ENCODE peak calls at places on chromosomes 16 and 17, in eight cellular contexts. O is HFFc6, Y is heart left ventricle, R is left ventricle myocardium inferior, Z is cardiac fibroblast, M is MCF 10A, H is cardiac muscle cell, T is endothelial cell. C is an unnamed sample.

GRCh38 chr16:52498640-52499039 is 48.3 kb downstream of the TOX3 start:
- DNase-seq in O (no peak), Y (no peak), R (no peak), Z (no peak), M (no peak), H (no peak), T (peak), C (no peak)

GRCh38 chr16:30570621-30571443 is 682 bp downstream of the ZNF688 start:
- DNase-seq in O (peak), Y (no peak), R (no peak), Z (peak), M (no peak), H (peak), T (peak), C (peak)

GRCh38 chr16:81680444-81681263 is 98.4 kb upstream of the PLCG2 start:
- DNase-seq in O (no peak), Y (no peak), R (no peak), Z (no peak), M (no peak), H (no peak), T (no peak), C (no peak)

GRCh38 chr16:53952215-53953208 is 248.6 kb downstream of the FTO start:
- DNase-seq in O (no peak), Y (no peak), R (no peak), Z (peak), M (peak), H (no peak), T (no peak), C (peak)

GRCh38 chr17:43772877-43773648 is 5.7 kb downstream of the DUSP3 start:
- DNase-seq in O (no peak), Y (peak), R (no peak), Z (no peak), M (no peak), H (no peak), T (no peak), C (no peak)

GRCh38 chr17:75832164-75832651 is 12.0 kb downstream of the UNC13D start:
- DNase-seq in O (peak), Y (no peak), R (no peak), Z (peak), M (peak), H (no peak), T (no peak), C (peak)

GRCh38 chr17:4598776-4599504 is 14.6 kb downstream of the SMTNL2 start:
- DNase-seq in O (no peak), Y (no peak), R (peak), Z (no peak), M (no peak), H (peak), T (no peak), C (no peak)

GRCh38 chr17:48819466-48819865 is 2.4 kb upstream of the TTLL6 start:
- DNase-seq in O (no peak), Y (no peak), R (no peak), Z (no peak), M (no peak), H (no peak), T (no peak), C (no peak)

GRCh38 chr17:77434136-77435114 is 293.7 kb downstream of the SEC14L1 start:
- DNase-seq in O (no peak), Y (no peak), R (no peak), Z (no peak), M (no peak), H (no peak), T (no peak), C (no peak)

GRCh38 chr16:63981639-63982038 is 1140.2 kb downstream of the CDH11 start:
- DNase-seq in O (no peak), Y (no peak), R (no peak), Z (no peak), M (no peak), H (no peak), T (no peak), C (no peak)

GRCh38 chr16:75997606-75998005 is 271.3 kb upstream of the CPHXL start:
- DNase-seq in O (no peak), Y (no peak), R (no peak), Z (no peak), M (peak), H (no peak), T (no peak), C (no peak)

GRCh38 chr17:64718058-64718457 is 56.0 kb upstream of the SMURF2 start:
- DNase-seq in O (no peak), Y (no peak), R (no peak), Z (no peak), M (no peak), H (no peak), T (no peak), C (no peak)

GRCh38 chr17:75712480-75712879 is 8.8 kb upstream of the ITGB4 start:
- DNase-seq in O (no peak), Y (no peak), R (no peak), Z (peak), M (no peak), H (no peak), T (no peak), C (no peak)

GRCh38 chr17:72063262-72063661 is 57.6 kb upstream of the SOX9 start:
- DNase-seq in O (no peak), Y (no peak), R (no peak), Z (no peak), M (no peak), H (no peak), T (no peak), C (no peak)

GRCh38 chr17:14205992-14206461 is 30.6 kb downstream of the CDRT15 start:
- DNase-seq in O (no peak), Y (peak), R (peak), Z (no peak), M (peak), H (no peak), T (no peak), C (no peak)

GRCh38 chr17:73650147-73650546 is 5.9 kb upstream of the SDK2 start:
- DNase-seq in O (no peak), Y (no peak), R (no peak), Z (no peak), M (no peak), H (peak), T (no peak), C (no peak)

GRCh38 chr17:48647103-48647963 is 21.2 kb upstream of the HOXB9 start:
- DNase-seq in O (no peak), Y (no peak), R (no peak), Z (no peak), M (no peak), H (no peak), T (no peak), C (peak)

GRCh38 chr16:15726715-15727114 is 76.7 kb downstream of the NDE1 start:
- DNase-seq in O (no peak), Y (no peak), R (no peak), Z (no peak), M (no peak), H (no peak), T (no peak), C (no peak)

GRCh38 chr16:56281256-56281805 is 90.0 kb downstream of the GNAO1 start:
- DNase-seq in O (no peak), Y (no peak), R (no peak), Z (peak), M (peak), H (no peak), T (peak), C (peak)

GRCh38 chr17:68820476-68820824 is 134.7 kb downstream of the ABCA8 start:
- DNase-seq in O (no peak), Y (no peak), R (no peak), Z (no peak), M (no peak), H (no peak), T (no peak), C (no peak)

GRCh38 chr17:15652960-15653359 is 31.2 kb downstream of the TRIM16 start:
- DNase-seq in O (no peak), Y (no peak), R (no peak), Z (no peak), M (no peak), H (no peak), T (no peak), C (no peak)

GRCh38 chr17:34318474-34318873 is 761 bp upstream of the CCL8 start:
- DNase-seq in O (no peak), Y (no peak), R (no peak), Z (peak), M (no peak), H (no peak), T (no peak), C (no peak)

GRCh38 chr17:67365762-67366192 is 600 bp downstream of the PSMD12 start:
- DNase-seq in O (peak), Y (no peak), R (no peak), Z (peak), M (peak), H (no peak), T (no peak), C (no peak)

GRCh38 chr16:27230562-27230991 is 27.3 kb downstream of the KDM8 start:
- DNase-seq in O (no peak), Y (no peak), R (no peak), Z (no peak), M (no peak), H (peak), T (no peak), C (no peak)

GRCh38 chr16:77805403-77805802 is 17.0 kb downstream of the VAT1L start:
- DNase-seq in O (no peak), Y (peak), R (peak), Z (no peak), M (no peak), H (no peak), T (no peak), C (no peak)

GRCh38 chr16:66668777-66669444 is 27.6 kb downstream of the CMTM4 start:
- DNase-seq in O (peak), Y (no peak), R (no peak), Z (peak), M (no peak), H (no peak), T (no peak), C (no peak)

GRCh38 chr16:88922114-88922825 is 54.7 kb downstream of the CBFA2T3 start:
- DNase-seq in O (no peak), Y (peak), R (peak), Z (peak), M (peak), H (no peak), T (no peak), C (no peak)

GRCh38 chr17:64787255-64787920 is 125.3 kb upstream of the SMURF2 start:
- DNase-seq in O (no peak), Y (no peak), R (no peak), Z (no peak), M (no peak), H (no peak), T (no peak), C (no peak)

GRCh38 chr16:30085247-30085646 is 6.5 kb downstream of the TBX6 start:
- DNase-seq in O (no peak), Y (no peak), R (no peak), Z (no peak), M (no peak), H (no peak), T (no peak), C (no peak)

GRCh38 chr17:51617876-51618455 is 357.6 kb downstream of the UTP18 start:
- DNase-seq in O (no peak), Y (no peak), R (no peak), Z (no peak), M (no peak), H (no peak), T (no peak), C (no peak)

GRCh38 chr16:22924492-22924891 is 110.5 kb downstream of the HS3ST2 start:
- DNase-seq in O (no peak), Y (no peak), R (no peak), Z (no peak), M (peak), H (no peak), T (no peak), C (no peak)

GRCh38 chr16:75385507-75386152 is 47.7 kb downstream of the CFDP1 start:
- DNase-seq in O (peak), Y (peak), R (no peak), Z (peak), M (peak), H (peak), T (no peak), C (peak)

GRCh38 chr17:58960068-58960467 is 146.6 kb downstream of the TRIM37 start:
- DNase-seq in O (peak), Y (no peak), R (no peak), Z (peak), M (peak), H (peak), T (no peak), C (peak)

GRCh38 chr16:57058291-57058861 is 34.0 kb upstream of the CPNE2 start:
- DNase-seq in O (no peak), Y (no peak), R (no peak), Z (no peak), M (no peak), H (no peak), T (no peak), C (no peak)

GRCh38 chr16:87358696-87359095 is 24.9 kb downstream of the FBXO31 start:
- DNase-seq in O (no peak), Y (no peak), R (no peak), Z (no peak), M (no peak), H (no peak), T (no peak), C (no peak)

DNA sequence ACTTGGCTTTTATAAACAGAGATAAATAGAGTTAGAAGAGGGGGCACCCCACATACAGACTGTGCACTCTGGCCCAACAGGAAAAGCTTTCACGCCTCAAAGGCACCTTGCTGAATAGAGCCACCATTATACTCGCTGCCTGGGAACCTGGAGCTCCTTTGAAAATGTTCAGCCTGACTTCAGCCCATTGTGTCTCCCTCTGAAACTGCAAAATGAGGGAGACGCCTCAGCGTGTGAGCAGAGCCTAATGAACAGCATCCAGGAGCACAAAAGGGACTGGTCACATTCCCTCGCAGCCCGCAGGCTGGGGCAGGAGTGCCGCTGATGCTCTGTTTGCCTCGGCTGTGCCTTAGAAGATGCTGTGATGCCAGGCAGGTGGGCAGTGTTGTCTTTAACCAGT is 46.3 kb downstream of the ABCC12 start:
- DNase-seq in O (no peak), Y (no peak), R (no peak), Z (no peak), M (no peak), H (no peak), T (no peak), C (no peak)
- TF ChIP-seq CTCF in O (no peak), Y (no peak), R (no peak), Z (no peak), M (no peak), H (no peak), T (no peak), C (no peak)

GRCh38 chr16:50677351-50677750 is 3.8 kb downstream of the SNX20 start:
- DNase-seq in O (no peak), Y (no peak), R (no peak), Z (no peak), M (no peak), H (no peak), T (no peak), C (no peak)
- TF ChIP-seq CTCF in O (peak), Y (no peak), R (peak), Z (peak), M (peak), H (peak), T (no peak), C (peak)

GRCh38 chr16:2207872-2208271 is 2.6 kb downstream of the MLST8 start:
- DNase-seq in O (no peak), Y (no peak), R (no peak), Z (no peak), M (no peak), H (no peak), T (no peak), C (no peak)
- TF ChIP-seq CTCF in O (no peak), Y (no peak), R (no peak), Z (no peak), M (no peak), H (no peak), T (no peak), C (no peak)

DNA sequence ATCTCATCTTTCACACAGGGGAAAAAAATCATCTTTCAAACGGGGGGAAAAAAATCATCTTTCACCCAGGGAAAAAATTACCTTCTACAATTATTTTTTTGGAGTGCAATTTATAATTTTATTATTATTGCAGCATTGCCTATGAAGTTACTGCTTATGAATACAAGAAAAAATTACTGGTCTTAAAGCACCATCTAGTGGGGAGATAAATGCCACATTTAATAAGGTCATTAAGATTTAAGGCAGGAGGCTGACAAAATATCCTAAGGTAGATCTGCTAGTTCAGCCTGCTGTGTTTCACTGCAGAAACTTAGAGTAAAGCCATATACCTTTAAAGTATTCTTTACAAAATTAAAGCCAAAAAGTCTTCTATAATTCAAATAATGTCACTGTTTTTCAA is 13.7 kb downstream of the SHCBP1 start:
- DNase-seq in O (peak), Y (no peak), R (no peak), Z (peak), M (peak), H (peak), T (no peak), C (no peak)
- TF ChIP-seq CTCF in O (peak), Y (peak), R (peak), Z (peak), M (peak), H (peak), T (no peak), C (peak)

DNA sequence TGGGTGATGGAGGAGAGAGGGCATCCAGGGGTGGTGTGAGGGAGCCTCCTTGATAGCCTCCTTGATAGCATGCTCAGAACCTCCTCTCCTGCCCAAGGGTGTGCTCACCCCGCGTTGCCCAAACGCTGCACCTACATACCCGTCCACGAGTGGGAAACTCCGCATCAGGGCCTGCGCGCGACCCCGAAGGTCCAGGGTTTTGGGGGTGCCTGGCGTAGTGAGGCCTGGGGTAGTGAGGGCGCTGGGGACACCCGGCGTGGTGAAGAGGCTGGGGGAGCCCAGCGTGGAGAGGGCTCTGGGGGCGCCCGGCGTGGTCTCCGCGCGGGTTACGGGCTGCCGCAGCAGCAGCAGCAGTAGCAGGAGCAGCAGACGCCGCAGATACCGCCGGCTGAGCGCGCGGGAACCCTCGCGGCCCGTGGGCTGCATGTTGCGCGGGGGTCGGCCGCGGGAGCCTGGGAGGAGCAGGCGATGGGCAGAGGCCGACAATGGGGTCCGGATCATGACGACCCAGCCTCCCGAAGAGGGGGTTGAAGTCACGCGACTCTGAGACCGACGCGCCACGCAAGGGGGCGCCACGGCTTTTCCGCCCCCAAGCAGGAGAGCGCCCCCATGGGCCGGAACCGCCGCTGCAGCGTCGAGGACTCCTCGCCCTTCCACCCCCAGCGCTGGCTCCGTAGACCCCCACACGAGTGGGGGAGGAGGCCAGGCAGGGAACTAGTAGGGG is at the start of gene DPEP3:
- DNase-seq in O (no peak), Y (no peak), R (no peak), Z (no peak), M (no peak), H (no peak), T (no peak), C (no peak)
- TF ChIP-seq CTCF in O (peak), Y (no peak), R (no peak), Z (peak), M (no peak), H (peak), T (no peak), C (peak)

GRCh38 chr16:84120023-84120422 is 3.3 kb upstream of the MBTPS1 start:
- DNase-seq in O (no peak), Y (no peak), R (no peak), Z (no peak), M (no peak), H (no peak), T (no peak), C (no peak)

GRCh38 chr16:84119368-84119767 is 2.6 kb upstream of the MBTPS1 start:
- DNase-seq in O (no peak), Y (no peak), R (no peak), Z (no peak), M (peak), H (no peak), T (no peak), C (no peak)

GRCh38 chr16:84117482-84117843 is 721 bp upstream of the MBTPS1 start:
- DNase-seq in O (peak), Y (no peak), R (no peak), Z (peak), M (no peak), H (no peak), T (no peak), C (peak)

GRCh38 chr16:84115919-84116719 is 623 bp downstream of the MBTPS1 start:
- DNase-seq in O (peak), Y (no peak), R (no peak), Z (peak), M (peak), H (peak), T (no peak), C (peak)

GRCh38 chr16:84116720-84117481 is at the start of gene MBTPS1:
- DNase-seq in O (peak), Y (peak), R (peak), Z (peak), M (peak), H (peak), T (peak), C (peak)
- TF ChIP-seq CTCF in O (no peak), Y (no peak), R (peak), Z (no peak), M (no peak), H (no peak), T (no peak), C (no peak)

GRCh38 chr17:36867716-36868115 is 69.6 kb upstream of the LHX1 start:
- DNase-seq in O (no peak), Y (no peak), R (no peak), Z (no peak), M (no peak), H (no peak), T (no peak), C (no peak)

GRCh38 chr17:36869441-36869840 is 67.8 kb upstream of the LHX1 start:
- DNase-seq in O (no peak), Y (no peak), R (no peak), Z (no peak), M (no peak), H (no peak), T (no peak), C (no peak)

GRCh38 chr17:36870618-36871002 is 66.7 kb upstream of the LHX1 start:
- DNase-seq in O (no peak), Y (no peak), R (no peak), Z (no peak), M (no peak), H (peak), T (no peak), C (no peak)

GRCh38 chr17:36864827-36865320 is 72.4 kb upstream of the LHX1 start:
- DNase-seq in O (no peak), Y (no peak), R (no peak), Z (no peak), M (no peak), H (no peak), T (no peak), C (no peak)

GRCh38 chr17:36869856-36870617 is 67.2 kb upstream of the LHX1 start:
- DNase-seq in O (no peak), Y (no peak), R (no peak), Z (peak), M (peak), H (no peak), T (no peak), C (no peak)
- TF ChIP-seq CTCF in O (no peak), Y (no peak), R (no peak), Z (peak), M (peak), H (peak), T (no peak), C (no peak)

GRCh38 chr16:86281435-86281834 is 228.9 kb upstream of the FOXF1 start:
- DNase-seq in O (no peak), Y (no peak), R (no peak), Z (no peak), M (no peak), H (no peak), T (no peak), C (no peak)
- TF ChIP-seq CTCF in O (no peak), Y (no peak), R (no peak), Z (no peak), M (no peak), H (no peak), T (no peak), C (no peak)